ENCODE peak calls at places on chromosome 2, in five cellular contexts. V, K, E, C and G are unnamed samples.
A peak's percentile ranks its signal among the peaks of the same experiment; 100 is the strongest.

GRCh38 chr2:231541605-231542509 is 11.6 kb upstream of the NMUR1 start:
- DNase-seq in V (no peak), K (no peak), E (no peak), C (peak; percentile 86), G (no peak)

GRCh38 chr2:21367421-21367820 is 243.7 kb downstream of the TDRD15 start:
- DNase-seq in V (no peak), K (peak; percentile 19), E (peak; percentile 57), C (no peak), G (no peak)

GRCh38 chr2:98478861-98479770 is 34.5 kb downstream of the INPP4A start:
- DNase-seq in V (no peak), K (no peak), E (no peak), C (no peak), G (no peak)

GRCh38 chr2:183179156-183179555 is 54.9 kb downstream of the NUP35 start:
- DNase-seq in V (no peak), K (no peak), E (peak; percentile 5), C (no peak), G (no peak)

GRCh38 chr2:218332288-218332687 is 24.4 kb upstream of the CATIP start:
- DNase-seq in V (no peak), K (no peak), E (no peak), C (no peak), G (no peak)

GRCh38 chr2:231780123-231780908 is 766 bp downstream of the PDE6D start:
- DNase-seq in V (no peak), K (no peak), E (no peak), C (peak; percentile 45), G (no peak)

GRCh38 chr2:46269545-46270273 is 27.5 kb upstream of the EPAS1 start:
- DNase-seq in V (no peak), K (no peak), E (no peak), C (no peak), G (no peak)

GRCh38 chr2:8488001-8488738 is 193.7 kb upstream of the ID2 start:
- DNase-seq in V (peak; percentile 70), K (no peak), E (peak; percentile 22), C (no peak), G (peak; percentile 86)

GRCh38 chr2:85811173-85811849 is 57.5 kb downstream of the ATOH8 start:
- DNase-seq in V (no peak), K (peak; percentile 13), E (peak; percentile 20), C (no peak), G (no peak)

GRCh38 chr2:101064868-101065549 is 62.9 kb downstream of the RPL31 start:
- DNase-seq in V (no peak), K (peak; percentile 91), E (peak; percentile 4), C (no peak), G (no peak)

GRCh38 chr2:84878896-84879594 is 1.8 kb downstream of the TRABD2A start:
- DNase-seq in V (no peak), K (no peak), E (no peak), C (no peak), G (no peak)

GRCh38 chr2:105052773-105053172 is 14.9 kb downstream of the MRPS9 start:
- DNase-seq in V (no peak), K (peak; percentile 16), E (no peak), C (no peak), G (no peak)

GRCh38 chr2:200156140-200156858 is 150.2 kb upstream of the SPATS2L start:
- DNase-seq in V (no peak), K (peak; percentile 63), E (peak; percentile 68), C (no peak), G (no peak)